ENCODE peak calls at places on chromosomes 7 and 10, in five cellular contexts. One of them, this sample, is unnamed.

GRCh38 chr10:71036279-71036535 is 147.8 kb upstream of the PCBD1 start:
- DNase-seq in OCI-LY7: no peak
- DNase-seq in H7: no peak
- DNase-seq in cardiac muscle cell: no peak
- DNase-seq in effector memory CD4-positive, alpha-beta T cell: no peak
- DNase-seq in this sample: no peak

GRCh38 chr10:120950103-120950561 is 99.0 kb downstream of the WDR11 start:
- DNase-seq in OCI-LY7: no peak
- DNase-seq in cardiac muscle cell: peak
- DNase-seq in H7: peak
- DNase-seq in effector memory CD4-positive, alpha-beta T cell: no peak
- DNase-seq in this sample: no peak

GRCh38 chr7:46569117-46569433 is 648.0 kb upstream of the IGFBP3 start:
- DNase-seq in H7: no peak
- DNase-seq in effector memory CD4-positive, alpha-beta T cell: no peak
- DNase-seq in OCI-LY7: no peak
- DNase-seq in cardiac muscle cell: no peak
- DNase-seq in this sample: no peak

GRCh38 chr7:156163747-156164146 is 351.5 kb upstream of the SHH start:
- DNase-seq in OCI-LY7: no peak
- DNase-seq in H7: no peak
- DNase-seq in effector memory CD4-positive, alpha-beta T cell: no peak
- DNase-seq in cardiac muscle cell: no peak
- DNase-seq in this sample: no peak

GRCh38 chr10:28263136-28263857 is 39.6 kb downstream of the MPP7 start:
- DNase-seq in H7: peak
- DNase-seq in effector memory CD4-positive, alpha-beta T cell: no peak
- DNase-seq in cardiac muscle cell: no peak
- DNase-seq in OCI-LY7: no peak
- DNase-seq in this sample: no peak

GRCh38 chr7:23072916-23073315 is 32.7 kb upstream of the KLHL7 start:
- DNase-seq in cardiac muscle cell: no peak
- DNase-seq in H7: peak
- DNase-seq in effector memory CD4-positive, alpha-beta T cell: no peak
- DNase-seq in OCI-LY7: no peak
- DNase-seq in this sample: no peak

GRCh38 chr10:119166564-119166963 is 1.1 kb upstream of the SFXN4 start:
- DNase-seq in OCI-LY7: no peak
- DNase-seq in effector memory CD4-positive, alpha-beta T cell: no peak
- DNase-seq in cardiac muscle cell: no peak
- DNase-seq in H7: peak
- DNase-seq in this sample: no peak

GRCh38 chr10:1036341-1036791 is 10.7 kb upstream of the IDI2 start:
- DNase-seq in cardiac muscle cell: no peak
- DNase-seq in effector memory CD4-positive, alpha-beta T cell: peak
- DNase-seq in H7: no peak
- DNase-seq in OCI-LY7: no peak
- DNase-seq in this sample: no peak

GRCh38 chr7:95303501-95303900 is 20.8 kb downstream of the PON1 start:
- DNase-seq in OCI-LY7: no peak
- DNase-seq in H7: no peak
- DNase-seq in effector memory CD4-positive, alpha-beta T cell: no peak
- DNase-seq in cardiac muscle cell: no peak
- DNase-seq in this sample: no peak